ENCODE peak calls at places on chromosomes 12 and 14, in five cellular contexts. J is H7, R is psoas muscle, K is mesendoderm, W is DND-41. S is an unnamed sample.

GRCh38 chr14:103721334-103722120 is 5.9 kb downstream of the ZFYVE21 start:
- DNase-seq in J (peak; percentile 70), R (peak; percentile 61), K (no peak), W (no peak), S (no peak)

GRCh38 chr12:122130150-122130549 is 43.9 kb downstream of the IL31 start:
- DNase-seq in J (no peak), R (peak; percentile 45), K (no peak), W (no peak), S (no peak)

GRCh38 chr14:33516898-33517436 is 433.9 kb downstream of the EGLN3 start:
- DNase-seq in J (no peak), R (no peak), K (no peak), W (no peak), S (no peak)

GRCh38 chr14:93520053-93520607 is 89.4 kb downstream of the UNC79 start:
- DNase-seq in J (no peak), R (no peak), K (peak; percentile 45), W (no peak), S (peak; percentile 54)

GRCh38 chr14:56120091-56120632 is 2.0 kb downstream of the PELI2 start:
- DNase-seq in J (no peak), R (no peak), K (peak; percentile 27), W (peak; percentile 35), S (no peak)

GRCh38 chr14:72775923-72776554 is 117.9 kb downstream of the DPF3 start:
- DNase-seq in J (no peak), R (no peak), K (no peak), W (no peak), S (no peak)

GRCh38 chr14:64038857-64039542 is 186.2 kb downstream of the SYNE2 start:
- DNase-seq in J (no peak), R (no peak), K (no peak), W (no peak), S (no peak)

GRCh38 chr12:49761677-49762467 is 20.5 kb downstream of the TMBIM6 start:
- DNase-seq in J (no peak), R (no peak), K (no peak), W (no peak), S (no peak)

GRCh38 chr14:55386037-55386798 is 25.4 kb downstream of the ATG14 start:
- DNase-seq in J (no peak), R (no peak), K (peak; percentile 56), W (no peak), S (no peak)

GRCh38 chr12:11834104-11834812 is 184.8 kb downstream of the ETV6 start:
- DNase-seq in J (no peak), R (no peak), K (no peak), W (no peak), S (no peak)

GRCh38 chr12:52495385-52495784 is 2.3 kb upstream of the KRT6A start:
- DNase-seq in J (peak; percentile 61), R (no peak), K (peak; percentile 91), W (no peak), S (peak; percentile 54)

GRCh38 chr12:91272456-91273063 is 89.9 kb upstream of the DCN start:
- DNase-seq in J (peak; percentile 11), R (peak; percentile 79), K (peak; percentile 56), W (no peak), S (peak; percentile 81)

GRCh38 chr12:20376984-20377383 is 8.6 kb downstream of the PDE3A start:
- DNase-seq in J (no peak), R (no peak), K (peak; percentile 5), W (no peak), S (no peak)

GRCh38 chr14:23895480-23895879 is 58.1 kb upstream of the DHRS4 start:
- DNase-seq in J (peak; percentile 31), R (no peak), K (peak; percentile 1), W (no peak), S (peak; percentile 4)

GRCh38 chr12:116881867-116882507 is 746 bp upstream of the HRK start:
- DNase-seq in J (peak; percentile 68), R (no peak), K (no peak), W (no peak), S (peak; percentile 32)
- H3K4me3 ChIP-seq in J (peak overlapping the region; percentile 71), R (peak overlapping the region; percentile 62), K (peak overlapping the region; percentile 25), W (no peak overlapping the region), S (peak overlapping the region; percentile 78)

GRCh38 chr12:56477521-56478225 is 9.3 kb downstream of the SPRYD4 start:
- DNase-seq in J (no peak), R (no peak), K (no peak), W (no peak), S (no peak)

GRCh38 chr12:56476972-56477432 is 8.6 kb downstream of the SPRYD4 start:
- DNase-seq in J (no peak), R (no peak), K (peak; percentile 40), W (no peak), S (no peak)

GRCh38 chr12:56469007-56469930 is 891 bp downstream of the SPRYD4 start:
- DNase-seq in J (no peak), R (peak; percentile 36), K (no peak), W (peak; percentile 30), S (no peak)

GRCh38 chr12:56476143-56476542 is 7.8 kb downstream of the SPRYD4 start:
- DNase-seq in J (no peak), R (no peak), K (no peak), W (no peak), S (no peak)

DNA sequence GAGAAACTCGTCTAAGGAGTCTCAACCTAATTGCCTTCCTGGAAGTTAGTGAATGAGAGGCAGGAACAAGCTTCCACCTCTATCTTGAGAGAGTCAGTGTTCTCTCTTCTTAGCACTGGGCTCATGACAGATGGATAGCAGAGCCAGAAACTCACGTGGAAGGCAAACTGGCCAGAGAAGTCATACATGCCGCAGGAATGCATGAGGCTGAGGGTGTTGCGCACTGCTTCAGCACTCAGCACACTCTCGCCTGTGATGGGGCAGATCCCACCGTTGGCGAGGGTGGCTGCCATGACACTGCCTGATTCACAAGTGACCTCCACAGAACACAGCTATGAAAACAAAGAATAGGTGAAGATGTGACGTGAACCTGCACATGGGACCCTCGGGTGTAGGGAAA is 6.0 kb downstream of the SPRYD4 start:
- DNase-seq in J (no peak), R (no peak), K (no peak), W (no peak), S (no peak)
- H3K4me3 ChIP-seq in J (no peak overlapping the region), R (no peak overlapping the region), K (no peak overlapping the region), W (no peak overlapping the region), S (no peak overlapping the region)

GRCh38 chr12:8508912-8509841 is 4.1 kb upstream of the CLEC4D start:
- DNase-seq in J (no peak), R (no peak), K (peak; percentile 20), W (no peak), S (peak; percentile 26)

GRCh38 chr12:8508224-8508623 is 5.1 kb upstream of the CLEC4D start:
- DNase-seq in J (no peak), R (no peak), K (peak; percentile 36), W (no peak), S (peak; percentile 22)

GRCh38 chr12:8501720-8502119 is 11.6 kb upstream of the CLEC4D start:
- DNase-seq in J (no peak), R (no peak), K (no peak), W (no peak), S (no peak)

GRCh38 chr12:8499616-8500015 is 13.7 kb upstream of the CLEC4D start:
- DNase-seq in J (no peak), R (no peak), K (peak; percentile 35), W (no peak), S (peak; percentile 49)

DNA sequence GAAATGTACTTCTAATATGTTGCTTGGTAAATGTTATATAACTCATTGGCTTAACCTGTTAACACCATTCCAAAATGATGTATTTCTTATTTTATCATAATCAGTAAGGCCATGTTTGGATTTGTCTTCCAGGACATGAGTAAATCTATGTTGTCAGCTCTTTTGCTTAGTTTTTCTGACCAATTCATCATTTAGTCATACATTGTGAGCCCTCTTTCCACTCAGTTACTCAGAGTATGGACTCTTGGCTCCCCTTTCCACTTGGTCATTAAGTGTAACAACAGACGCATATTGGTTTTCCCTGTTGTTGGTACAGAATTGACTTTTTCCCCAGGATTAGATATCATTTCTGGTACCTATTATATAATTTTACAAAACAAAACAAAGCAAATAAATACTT is 9.0 kb upstream of the CLEC4D start:
- DNase-seq in J (no peak), R (no peak), K (no peak), W (no peak), S (no peak)
- H3K4me3 ChIP-seq in J (no peak overlapping the region), R (no peak overlapping the region), K (no peak overlapping the region), W (no peak overlapping the region), S (no peak overlapping the region)

DNA sequence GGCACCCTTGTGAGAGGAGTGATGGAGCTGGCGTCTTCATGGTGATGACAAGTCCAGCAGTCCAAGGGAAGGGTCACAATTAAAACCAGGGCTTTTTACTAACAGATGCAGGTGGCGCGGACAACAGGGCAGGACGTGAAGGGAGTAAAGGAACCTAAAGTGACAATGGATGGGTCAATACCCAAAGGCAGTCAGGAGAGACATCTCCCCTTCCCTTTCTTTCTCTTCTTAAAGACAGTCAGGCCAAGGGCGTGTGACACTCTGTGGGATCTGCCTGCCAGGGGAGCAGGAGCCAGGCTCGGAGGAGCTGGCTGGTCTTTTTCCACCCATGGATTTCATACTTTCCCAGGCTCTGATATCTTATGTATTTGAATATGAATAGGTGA is 62.0 kb downstream of the FBXL14 start:
- DNase-seq in J (no peak), R (no peak), K (no peak), W (no peak), S (no peak)
- H3K4me3 ChIP-seq in J (no peak overlapping the region), R (peak overlapping the region; percentile 75), K (no peak overlapping the region), W (no peak overlapping the region), S (no peak overlapping the region)

DNA sequence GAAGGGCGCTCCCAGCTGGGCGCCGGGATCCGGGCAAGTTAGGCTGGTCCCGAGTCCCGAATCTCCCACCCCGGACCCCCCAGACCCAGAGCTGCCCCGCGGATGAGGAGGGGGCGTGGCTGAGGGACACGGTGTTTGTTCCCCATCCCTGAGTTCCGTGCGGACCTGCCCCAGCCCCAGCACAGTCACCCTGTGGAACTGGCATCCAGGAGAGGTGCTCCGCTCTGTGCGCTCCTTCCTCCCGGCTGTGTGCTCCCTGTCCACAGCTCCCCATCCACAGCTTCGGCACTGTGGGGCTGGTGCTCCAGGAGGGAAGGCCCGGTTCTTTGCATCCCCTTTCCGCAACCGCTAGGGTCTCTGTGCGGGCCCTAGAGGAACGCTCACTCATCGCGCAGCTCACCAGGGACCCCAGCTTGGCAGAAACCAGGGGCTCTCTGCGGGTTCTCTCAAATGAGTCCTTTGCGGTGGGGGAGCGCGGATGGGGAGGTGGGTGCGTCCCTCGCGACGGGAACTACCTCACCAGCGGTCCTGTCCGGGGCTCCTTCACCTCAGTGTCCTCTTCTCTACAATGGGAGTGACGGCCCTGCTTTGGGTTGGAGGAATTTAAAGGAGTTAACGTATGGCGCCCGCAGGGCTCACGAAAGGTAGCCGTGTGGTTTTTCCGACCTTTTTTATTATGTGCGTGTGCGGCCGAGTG is 829 bp downstream of the TMEM132C start:
- DNase-seq in J (peak; percentile 77), R (no peak), K (peak; percentile 37), W (no peak), S (peak; percentile 20)
- H3K4me3 ChIP-seq in J (peak overlapping the region; percentile 35), R (peak overlapping the region; percentile 39), K (no peak overlapping the region), W (no peak overlapping the region), S (peak overlapping the region; percentile 39)

DNA sequence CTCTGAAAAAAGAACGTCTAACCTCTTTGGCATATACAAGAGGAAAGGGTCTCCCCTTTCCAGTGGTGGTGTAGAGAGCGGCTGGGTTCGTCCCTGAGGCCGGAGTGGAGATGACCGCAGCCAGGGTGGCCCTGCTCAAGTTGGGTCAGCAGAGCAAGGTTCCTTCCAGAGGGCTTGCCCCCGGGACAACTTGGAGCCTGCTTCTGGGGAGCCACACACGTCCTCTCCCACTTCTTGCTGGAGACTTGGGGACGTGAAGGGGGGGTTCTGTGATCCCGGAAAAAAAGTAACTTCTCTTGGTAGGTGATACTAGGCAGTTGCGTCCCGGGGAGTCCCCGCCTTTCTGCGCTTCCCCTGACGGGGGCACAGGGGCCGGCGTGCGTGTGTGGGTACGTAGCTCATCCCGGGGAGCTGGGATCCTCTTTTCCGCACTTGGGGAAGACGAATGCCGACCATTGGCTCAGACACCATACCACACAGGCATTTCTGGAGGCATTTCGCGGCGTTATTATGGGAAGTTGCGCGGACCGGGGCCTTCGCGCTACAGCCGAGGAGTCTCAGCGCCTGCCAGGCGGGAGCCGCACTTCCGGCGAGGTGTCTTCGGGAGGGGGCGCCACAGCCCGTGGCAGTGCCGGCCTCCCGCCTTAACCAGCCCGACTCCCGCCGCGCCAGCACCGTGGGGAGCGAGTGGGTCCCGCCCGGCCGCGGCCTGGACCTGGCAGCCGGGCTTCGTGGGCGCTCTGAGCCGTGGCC is 14.8 kb upstream of the PAX9 start:
- DNase-seq in J (peak; percentile 84), R (no peak), K (peak; percentile 28), W (no peak), S (peak; percentile 67)
- H3K4me3 ChIP-seq in J (peak overlapping the region; percentile 39), R (peak overlapping the region; percentile 59), K (no peak overlapping the region), W (no peak overlapping the region), S (peak overlapping the region; percentile 65)